ENCODE peak calls at places on chromosomes 6 and 20, in nine cellular contexts. C, L, A, D, M, U, S, T and K are unnamed samples.

GRCh38 chr20:47540443-47541354 is 39.0 kb downstream of the NCOA3 start:
- DNase-seq in D (no peak), L (no peak), U (no peak), T (no peak), A (no peak), M (no peak), C (no peak), S (peak; percentile 41), K (no peak)

GRCh38 chr20:46945465-46945864 is 50.8 kb downstream of the EYA2 start:
- DNase-seq in S (no peak), U (peak; percentile 50), C (no peak), D (no peak), L (no peak), M (no peak), T (no peak), A (no peak), K (no peak)

GRCh38 chr6:158654498-158654897 is 4.6 kb downstream of the SYTL3 start:
- DNase-seq in S (no peak), L (peak; percentile 78), C (peak; percentile 76), U (no peak), M (no peak), T (peak; percentile 79), D (no peak), A (peak; percentile 85), K (peak; percentile 85)

GRCh38 chr6:106514281-106514885 is 114.9 kb downstream of the RTN4IP1 start:
- DNase-seq in S (no peak), T (no peak), C (no peak), U (no peak), L (no peak), D (no peak), A (no peak), M (no peak), K (no peak)

GRCh38 chr6:154448448-154449096 is 61.9 kb downstream of the CNKSR3 start:
- DNase-seq in T (peak; percentile 51), C (no peak), U (no peak), A (peak; percentile 42), L (no peak), S (no peak), D (no peak), M (no peak), K (no peak)

GRCh38 chr6:99613705-99614429 is 7.2 kb downstream of the PRDM13 start:
- DNase-seq in S (peak; percentile 16), M (no peak), D (no peak), U (no peak), L (no peak), C (no peak), T (no peak), A (no peak), K (no peak)

GRCh38 chr20:19981091-19981490 is 36.1 kb upstream of the NAA20 start:
- DNase-seq in D (no peak), S (peak; percentile 29), T (no peak), U (no peak), L (no peak), M (no peak), C (no peak), A (no peak), K (peak; percentile 63)

GRCh38 chr6:40950986-40951730 is 87.9 kb downstream of the UNC5CL start:
- DNase-seq in C (no peak), T (no peak), M (no peak), D (no peak), U (no peak), A (no peak), L (no peak), S (no peak), K (no peak)

GRCh38 chr6:43933111-43933885 is 163.3 kb downstream of the VEGFA start:
- DNase-seq in L (no peak), S (no peak), D (no peak), M (no peak), T (no peak), U (no peak), A (peak; percentile 59), C (no peak), K (no peak)

GRCh38 chr6:95087394-95088097 is 489.8 kb upstream of the MANEA start:
- DNase-seq in M (no peak), D (no peak), A (no peak), S (no peak), U (no peak), L (no peak), C (no peak), T (no peak), K (no peak)

GRCh38 chr6:158870418-158870957 is 51.3 kb upstream of the EZR start:
- DNase-seq in C (no peak), A (no peak), S (no peak), M (no peak), U (no peak), L (no peak), D (no peak), T (no peak), K (no peak)

GRCh38 chr6:117265425-117266266 is at the start of gene VGLL2:
- DNase-seq in A (no peak), L (no peak), S (no peak), U (no peak), D (no peak), T (no peak), M (no peak), C (peak; percentile 29), K (no peak)

GRCh38 chr6:11231564-11232176 is 798 bp downstream of the NEDD9 start:
- DNase-seq in L (no peak), C (no peak), T (no peak), D (no peak), U (peak; percentile 36), S (peak; percentile 63), M (no peak), A (no peak), K (no peak)

GRCh38 chr6:146339716-146340115 is 203.9 kb upstream of the RAB32 start:
- DNase-seq in C (no peak), T (no peak), A (no peak), M (no peak), U (no peak), D (no peak), S (peak; percentile 19), L (no peak), K (no peak)

DNA sequence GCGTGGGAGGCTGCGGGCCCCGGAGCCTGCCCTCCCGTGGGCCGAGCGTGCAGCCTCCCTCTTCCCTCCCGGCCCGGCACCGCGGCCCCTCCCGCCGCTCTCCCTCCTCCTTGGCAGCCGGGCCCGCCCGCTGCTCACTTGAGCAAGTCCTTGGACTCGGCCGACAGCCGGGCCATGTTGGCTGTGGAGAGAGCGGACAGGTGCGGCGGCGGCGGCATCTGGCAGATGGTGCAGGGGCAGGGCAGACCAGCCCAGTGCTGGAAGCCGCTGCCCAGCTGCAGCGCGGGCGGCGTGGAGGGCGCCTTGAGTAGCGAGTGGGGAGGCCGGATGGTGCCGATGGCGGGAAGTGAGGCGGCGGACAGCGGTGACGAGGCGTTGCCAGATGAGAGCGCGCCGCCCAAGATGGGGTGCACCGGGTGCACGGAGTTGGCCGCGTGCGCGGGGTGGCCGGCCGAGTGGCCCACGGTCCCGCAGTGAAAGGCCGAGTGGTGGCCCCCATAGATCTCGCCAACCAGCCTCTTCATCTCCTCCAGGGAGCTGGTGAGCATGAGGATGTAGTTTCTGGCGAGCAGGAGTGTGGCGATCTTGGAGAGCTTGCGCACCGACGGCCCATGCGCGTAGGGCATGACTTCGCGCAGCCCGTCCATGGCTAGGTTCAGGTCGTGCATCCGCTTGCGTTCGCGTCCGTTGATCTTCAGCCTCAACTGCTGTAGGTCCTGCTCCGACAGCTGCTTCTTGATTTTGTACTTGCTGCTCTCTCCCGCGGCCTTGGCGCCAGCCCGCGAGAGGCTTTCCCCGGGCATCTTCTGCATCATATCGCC is 766 bp downstream of the OLIG3 start:
- DNase-seq in U (no peak), S (no peak), L (peak; percentile 56), D (no peak), C (no peak), T (no peak), M (no peak), A (no peak), K (no peak)
- H3K4me3 ChIP-seq in U (peak overlapping the region; percentile 26), S (no peak overlapping the region), L (peak overlapping the region; percentile 8), D (no peak overlapping the region), C (no peak overlapping the region), T (no peak overlapping the region), M (no peak overlapping the region), A (no peak overlapping the region), K (no peak overlapping the region)

GRCh38 chr20:45425561-45425960 is 9.6 kb downstream of the PIGT start:
- DNase-seq in U (no peak), D (no peak), C (no peak), T (no peak), S (no peak), M (no peak), A (no peak), L (no peak), K (no peak)

GRCh38 chr20:45429618-45430017 is 13.7 kb downstream of the PIGT start:
- DNase-seq in U (no peak), T (no peak), C (no peak), S (no peak), L (no peak), M (no peak), D (no peak), A (no peak), K (no peak)

GRCh38 chr20:45423700-45424099 is 7.8 kb downstream of the PIGT start:
- DNase-seq in M (no peak), T (no peak), U (no peak), L (no peak), C (no peak), S (no peak), A (no peak), D (no peak), K (no peak)

GRCh38 chr20:45426621-45427020 is 10.7 kb downstream of the PIGT start:
- DNase-seq in D (no peak), C (peak; percentile 47), A (no peak), T (no peak), S (no peak), U (no peak), L (no peak), M (no peak), K (no peak)

GRCh38 chr20:45427236-45428149 is 11.6 kb downstream of the PIGT start:
- DNase-seq in C (no peak), M (no peak), T (no peak), U (no peak), S (no peak), L (peak; percentile 85), D (no peak), A (no peak), K (no peak)
- TF ChIP-seq POLR2A in C (no peak), M (no peak), T (no peak), U (no peak), S (no peak), L (peak; percentile 29), D (no peak), A (no peak), K (no peak)

GRCh38 chr20:14336667-14337066 is 745 bp downstream of the FLRT3 start:
- DNase-seq in L (no peak), U (no peak), D (no peak), C (no peak), T (no peak), S (peak; percentile 68), M (no peak), A (no peak), K (no peak)
- H3K4me3 ChIP-seq in L (peak overlapping the region; percentile 62), U (peak overlapping the region; percentile 57), D (peak overlapping the region; percentile 37), C (peak overlapping the region; percentile 28), T (peak overlapping the region; percentile 43), S (peak overlapping the region; percentile 67), M (peak overlapping the region; percentile 51), A (peak overlapping the region; percentile 34), K (no peak overlapping the region)

DNA sequence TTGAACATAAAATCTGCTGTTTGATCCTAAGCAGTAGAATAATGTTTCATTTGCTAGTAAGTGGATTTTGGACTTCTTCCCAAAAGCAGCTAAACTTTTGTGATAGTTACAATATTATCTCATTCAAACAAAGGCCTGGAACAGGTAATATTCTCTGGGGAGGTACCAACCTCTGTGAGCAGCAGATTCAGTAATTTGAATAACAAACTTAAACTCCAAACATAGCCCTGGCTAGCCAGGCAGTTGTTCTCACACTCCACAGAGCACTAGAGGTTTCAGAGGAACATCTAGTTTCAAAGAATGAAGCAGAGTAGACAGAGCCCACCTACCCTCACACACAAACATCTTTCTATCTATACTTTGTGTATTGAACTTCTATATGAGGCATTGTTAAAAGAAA is 40.9 kb downstream of the LGSN start:
- DNase-seq in D (no peak), T (no peak), C (no peak), L (no peak), M (no peak), U (no peak), S (no peak), A (no peak), K (no peak)
- TF ChIP-seq POLR2A in D (no peak), T (no peak), C (no peak), L (no peak), M (no peak), U (no peak), S (no peak), A (no peak), K (no peak)